ENCODE peak calls at places on chromosomes 6 and 20, in six cellular contexts. D is T-helper 9 cell, G is iPS-NIHi11, X is LoVo, Q is iris pigment epithelial cell, V is NCI-H524. H is an unnamed sample.

GRCh38 chr20:10781526-10781925 is 107.7 kb upstream of the JAG1 start:
- DNase-seq in D (no peak), G (no peak), X (no peak), Q (no peak), V (no peak), H (no peak)

GRCh38 chr6:150511313-150511712 is 88.4 kb upstream of the PLEKHG1 start:
- DNase-seq in D (no peak), G (no peak), X (no peak), Q (no peak), V (no peak), H (no peak)

GRCh38 chr6:22892452-22892851 is 323.1 kb downstream of the HDGFL1 start:
- DNase-seq in D (no peak), G (no peak), X (peak; percentile 40), Q (peak; percentile 98), V (no peak), H (peak; percentile 93)

GRCh38 chr6:125636671-125637070 is 112.8 kb upstream of the HEY2 start:
- DNase-seq in D (no peak), G (no peak), X (no peak), Q (no peak), V (no peak), H (no peak)

GRCh38 chr6:24902782-24903181 is 33.0 kb downstream of the RIPOR2 start:
- DNase-seq in D (no peak), G (no peak), X (peak; percentile 43), Q (peak; percentile 76), V (no peak), H (peak; percentile 88)

GRCh38 chr6:80636689-80637088 is 530.2 kb downstream of the BCKDHB start:
- DNase-seq in D (no peak), G (no peak), X (no peak), Q (peak; percentile 20), V (no peak), H (no peak)

GRCh38 chr6:105972440-105972839 is 113.7 kb upstream of the PRDM1 start:
- DNase-seq in D (no peak), G (no peak), X (no peak), Q (no peak), V (no peak), H (no peak)

GRCh38 chr6:88650029-88650619 is 313.3 kb downstream of the RNGTT start:
- DNase-seq in D (no peak), G (no peak), X (no peak), Q (peak; percentile 82), V (no peak), H (peak; percentile 75)

GRCh38 chr6:79812195-79812594 is 135.2 kb downstream of the ELOVL4 start:
- DNase-seq in D (no peak), G (no peak), X (no peak), Q (no peak), V (no peak), H (no peak)

GRCh38 chr6:152248987-152249386 is 388.2 kb downstream of the SYNE1 start:
- DNase-seq in D (no peak), G (no peak), X (no peak), Q (no peak), V (no peak), H (no peak)

GRCh38 chr6:29647927-29648642 is 8.8 kb upstream of the MOG start:
- DNase-seq in D (no peak), G (peak; percentile 39), X (peak; percentile 41), Q (peak; percentile 55), V (peak; percentile 34), H (peak; percentile 32)

GRCh38 chr6:27127874-27128795 is 119.4 kb upstream of the PRSS16 start:
- DNase-seq in D (no peak), G (no peak), X (no peak), Q (no peak), V (no peak), H (no peak)

H was measured in LHCN-M2.